ENCODE peak calls at places on chromosomes 12 and 14, in five cellular contexts. One of them, this sample, is unnamed.

GRCh38 chr14:86057018-86057667 is 527.2 kb downstream of the FLRT2 start:
- DNase-seq in dorsolateral prefrontal cortex: no peak
- DNase-seq in tibial nerve: peak
- DNase-seq in NCI-H2107: peak
- DNase-seq in SHP77: peak
- DNase-seq in this sample: no peak

GRCh38 chr12:79737875-79738718 is 47.3 kb upstream of the PAWR start:
- DNase-seq in dorsolateral prefrontal cortex: no peak
- DNase-seq in SHP77: peak
- DNase-seq in NCI-H2107: peak
- DNase-seq in tibial nerve: peak
- DNase-seq in this sample: peak

GRCh38 chr12:53223391-53224267 is 8.4 kb downstream of the RARG start:
- DNase-seq in dorsolateral prefrontal cortex: no peak
- DNase-seq in tibial nerve: peak
- DNase-seq in NCI-H2107: no peak
- DNase-seq in SHP77: no peak
- DNase-seq in this sample: no peak

GRCh38 chr12:8032242-8033152 is at the start of gene FOXJ2:
- DNase-seq in NCI-H2107: peak
- DNase-seq in tibial nerve: peak
- DNase-seq in dorsolateral prefrontal cortex: peak
- DNase-seq in SHP77: no peak
- DNase-seq in this sample: peak

GRCh38 chr14:54253195-54253947 is 143.4 kb upstream of the CDKN3 start:
- DNase-seq in tibial nerve: no peak
- DNase-seq in dorsolateral prefrontal cortex: no peak
- DNase-seq in NCI-H2107: no peak
- DNase-seq in SHP77: no peak
- DNase-seq in this sample: no peak

GRCh38 chr14:28656704-28657255 is 109.8 kb upstream of the FOXG1 start:
- DNase-seq in NCI-H2107: no peak
- DNase-seq in dorsolateral prefrontal cortex: no peak
- DNase-seq in SHP77: no peak
- DNase-seq in tibial nerve: no peak
- DNase-seq in this sample: no peak

GRCh38 chr14:73879027-73879426 is 7.6 kb upstream of the ZNF410 start:
- DNase-seq in SHP77: no peak
- DNase-seq in dorsolateral prefrontal cortex: no peak
- DNase-seq in NCI-H2107: no peak
- DNase-seq in tibial nerve: no peak
- DNase-seq in this sample: no peak

GRCh38 chr14:90355540-90356518 is 24.1 kb upstream of the NRDE2 start:
- DNase-seq in SHP77: no peak
- DNase-seq in tibial nerve: no peak
- DNase-seq in NCI-H2107: no peak
- DNase-seq in dorsolateral prefrontal cortex: no peak
- DNase-seq in this sample: no peak

GRCh38 chr12:80268924-80269749 is 169.8 kb downstream of the OTOGL start:
- DNase-seq in tibial nerve: no peak
- DNase-seq in NCI-H2107: no peak
- DNase-seq in dorsolateral prefrontal cortex: no peak
- DNase-seq in SHP77: no peak
- DNase-seq in this sample: no peak

GRCh38 chr14:76480426-76480825 is 104.5 kb downstream of the ESRRB start:
- DNase-seq in SHP77: no peak
- DNase-seq in NCI-H2107: no peak
- DNase-seq in dorsolateral prefrontal cortex: no peak
- DNase-seq in tibial nerve: no peak
- DNase-seq in this sample: no peak

GRCh38 chr14:52342849-52343606 is 28.9 kb downstream of the PTGER2 start:
- DNase-seq in tibial nerve: no peak
- DNase-seq in NCI-H2107: no peak
- DNase-seq in dorsolateral prefrontal cortex: no peak
- DNase-seq in SHP77: no peak
- DNase-seq in this sample: no peak

GRCh38 chr14:61498303-61498702 is 176.9 kb downstream of the PRKCH start:
- DNase-seq in SHP77: no peak
- DNase-seq in dorsolateral prefrontal cortex: no peak
- DNase-seq in NCI-H2107: no peak
- DNase-seq in tibial nerve: no peak
- DNase-seq in this sample: no peak

GRCh38 chr12:65891987-65892481 is 67.8 kb downstream of the HMGA2 start:
- DNase-seq in tibial nerve: peak
- DNase-seq in SHP77: no peak
- DNase-seq in NCI-H2107: no peak
- DNase-seq in dorsolateral prefrontal cortex: peak
- DNase-seq in this sample: no peak

GRCh38 chr14:78170203-78170602 is at the start of gene NRXN3:
- DNase-seq in dorsolateral prefrontal cortex: peak
- DNase-seq in NCI-H2107: peak
- DNase-seq in SHP77: no peak
- DNase-seq in tibial nerve: no peak
- DNase-seq in this sample: no peak

GRCh38 chr12:55818886-55819285 is 1.0 kb downstream of the ORMDL2 start:
- DNase-seq in dorsolateral prefrontal cortex: no peak
- DNase-seq in tibial nerve: no peak
- DNase-seq in SHP77: no peak
- DNase-seq in NCI-H2107: no peak
- DNase-seq in this sample: no peak

GRCh38 chr12:19168634-19169033 is 39.1 kb downstream of the PLEKHA5 start:
- DNase-seq in dorsolateral prefrontal cortex: no peak
- DNase-seq in NCI-H2107: no peak
- DNase-seq in SHP77: no peak
- DNase-seq in tibial nerve: no peak
- DNase-seq in this sample: no peak

GRCh38 chr14:34094384-34094783 is 143.5 kb upstream of the EGLN3 start:
- DNase-seq in dorsolateral prefrontal cortex: no peak
- DNase-seq in tibial nerve: no peak
- DNase-seq in SHP77: no peak
- DNase-seq in NCI-H2107: no peak
- DNase-seq in this sample: no peak

GRCh38 chr14:61260939-61261776 is 20.0 kb downstream of the TMEM30B start:
- DNase-seq in dorsolateral prefrontal cortex: no peak
- DNase-seq in SHP77: peak
- DNase-seq in tibial nerve: no peak
- DNase-seq in NCI-H2107: peak
- DNase-seq in this sample: no peak

GRCh38 chr12:20213851-20214250 is 154.5 kb upstream of the PDE3A start:
- DNase-seq in SHP77: no peak
- DNase-seq in tibial nerve: no peak
- DNase-seq in dorsolateral prefrontal cortex: no peak
- DNase-seq in NCI-H2107: no peak
- DNase-seq in this sample: no peak

GRCh38 chr12:71430756-71431155 is 8.8 kb upstream of the LGR5 start:
- DNase-seq in dorsolateral prefrontal cortex: no peak
- DNase-seq in NCI-H2107: no peak
- DNase-seq in SHP77: no peak
- DNase-seq in tibial nerve: no peak
- DNase-seq in this sample: no peak

GRCh38 chr14:58239259-58240210 is 5.1 kb upstream of the PSMA3 start:
- DNase-seq in NCI-H2107: peak
- DNase-seq in SHP77: peak
- DNase-seq in dorsolateral prefrontal cortex: peak
- DNase-seq in tibial nerve: peak
- DNase-seq in this sample: peak

GRCh38 chr12:124032265-124032886 is 59.4 kb downstream of the ZNF664 start:
- DNase-seq in SHP77: peak
- DNase-seq in NCI-H2107: peak
- DNase-seq in tibial nerve: peak
- DNase-seq in dorsolateral prefrontal cortex: peak
- DNase-seq in this sample: no peak

GRCh38 chr14:55609681-55610080 is 29.7 kb downstream of the KTN1 start:
- DNase-seq in NCI-H2107: no peak
- DNase-seq in tibial nerve: no peak
- DNase-seq in dorsolateral prefrontal cortex: no peak
- DNase-seq in SHP77: no peak
- DNase-seq in this sample: no peak

GRCh38 chr12:93090768-93091172 is 161.7 kb upstream of the EEA1 start:
- DNase-seq in SHP77: no peak
- DNase-seq in dorsolateral prefrontal cortex: no peak
- DNase-seq in tibial nerve: no peak
- DNase-seq in NCI-H2107: no peak
- DNase-seq in this sample: no peak

GRCh38 chr12:132593071-132593470 is 17.3 kb downstream of the LRCOL1 start:
- DNase-seq in SHP77: no peak
- DNase-seq in dorsolateral prefrontal cortex: no peak
- DNase-seq in tibial nerve: no peak
- DNase-seq in NCI-H2107: no peak
- DNase-seq in this sample: no peak

GRCh38 chr12:79451988-79452387 is 238.8 kb downstream of the PAWR start:
- DNase-seq in tibial nerve: peak
- DNase-seq in NCI-H2107: no peak
- DNase-seq in dorsolateral prefrontal cortex: peak
- DNase-seq in SHP77: no peak
- DNase-seq in this sample: no peak

GRCh38 chr14:104356738-104357688 is 218.6 kb downstream of the KIF26A start:
- DNase-seq in SHP77: no peak
- DNase-seq in NCI-H2107: no peak
- DNase-seq in dorsolateral prefrontal cortex: no peak
- DNase-seq in tibial nerve: no peak
- DNase-seq in this sample: no peak